ENCODE peak calls at places on chromosome X, in ten cellular contexts. I, X, V, F, A, Y, M, S, H and Z are unnamed samples.

GRCh38 chrX:150293311-150294013 is 69.7 kb upstream of the MAMLD1 start:
- DNase-seq in I (no peak), X (no peak), V (no peak), F (no peak), A (no peak), Y (no peak), M (no peak), S (no peak), H (no peak), Z (no peak)

GRCh38 chrX:15973299-15973698 is 118.7 kb upstream of the AP1S2 start:
- DNase-seq in I (no peak), X (peak), V (no peak), F (no peak), A (peak), Y (no peak), M (no peak), S (no peak), H (no peak), Z (peak)

GRCh38 chrX:103878466-103879151 is 46.6 kb upstream of the RAB9B start:
- DNase-seq in I (no peak), X (no peak), V (no peak), F (peak), A (peak), Y (no peak), M (no peak), S (no peak), H (no peak), Z (no peak)

GRCh38 chrX:43809463-43809862 is 72.8 kb downstream of the MAOB start:
- DNase-seq in I (no peak), X (no peak), V (no peak), F (peak), A (no peak), Y (no peak), M (no peak), S (no peak), H (no peak), Z (no peak)

GRCh38 chrX:21683910-21684309 is 25.8 kb upstream of the KLHL34 start:
- DNase-seq in I (no peak), X (peak), V (no peak), F (peak), A (no peak), Y (no peak), M (no peak), S (no peak), H (peak), Z (no peak)

GRCh38 chrX:9562851-9563250 is 98.0 kb downstream of the TBL1X start:
- DNase-seq in I (no peak), X (no peak), V (no peak), F (peak), A (no peak), Y (no peak), M (no peak), S (no peak), H (no peak), Z (no peak)

GRCh38 chrX:83593634-83594294 is 85.7 kb downstream of the POU3F4 start:
- DNase-seq in I (no peak), X (no peak), V (no peak), F (no peak), A (no peak), Y (no peak), M (no peak), S (no peak), H (no peak), Z (no peak)

GRCh38 chrX:56797966-56798711 is 69.1 kb downstream of the NBDY start:
- DNase-seq in I (peak), X (peak), V (no peak), F (peak), A (no peak), Y (no peak), M (no peak), S (no peak), H (no peak), Z (no peak)

GRCh38 chrX:115697806-115698205 is 136.8 kb downstream of the PLS3 start:
- DNase-seq in I (no peak), X (no peak), V (no peak), F (no peak), A (no peak), Y (no peak), M (no peak), S (no peak), H (no peak), Z (no peak)

GRCh38 chrX:120560405-120560841 is 339 bp downstream of the CUL4B start:
- DNase-seq in I (no peak), X (no peak), V (peak), F (peak), A (peak), Y (no peak), M (no peak), S (peak), H (no peak), Z (no peak)

GRCh38 chrX:64394059-64394873 is 986 bp downstream of the MTMR8 start:
- DNase-seq in I (no peak), X (no peak), V (no peak), F (no peak), A (no peak), Y (no peak), M (no peak), S (no peak), H (no peak), Z (no peak)

GRCh38 chrX:37846141-37846540 is 1.2 kb downstream of the DYNLT3 start:
- DNase-seq in I (no peak), X (no peak), V (no peak), F (peak), A (no peak), Y (no peak), M (no peak), S (no peak), H (no peak), Z (no peak)

GRCh38 chrX:104343408-104344129 is 88.8 kb upstream of the ESX1 start:
- DNase-seq in I (no peak), X (peak), V (peak), F (peak), A (peak), Y (peak), M (no peak), S (no peak), H (no peak), Z (peak)

GRCh38 chrX:57177070-57177469 is 39.9 kb upstream of the SPIN2A start:
- DNase-seq in I (no peak), X (no peak), V (no peak), F (no peak), A (no peak), Y (no peak), M (no peak), S (no peak), H (no peak), Z (no peak)

GRCh38 chrX:154325541-154325940 is 29.9 kb downstream of the TKTL1 start:
- DNase-seq in I (no peak), X (no peak), V (no peak), F (peak), A (no peak), Y (no peak), M (no peak), S (no peak), H (no peak), Z (no peak)

GRCh38 chrX:25523574-25523973 is 507.8 kb upstream of the ARX start:
- DNase-seq in I (peak), X (no peak), V (no peak), F (peak), A (peak), Y (no peak), M (no peak), S (no peak), H (peak), Z (no peak)